ENCODE peak calls at places on chromosomes 4 and X, in six cellular contexts. X is neuronal stem cell, W is lower lobe of right lung, J is iPS DF 6.9, L is lung, A is A549. S is an unnamed sample.

GRCh38 chr4:172998527-172999469 is 169.8 kb upstream of the GALNT7 start:
- DNase-seq in X (no peak), W (no peak), J (no peak), L (no peak), A (peak; percentile 47), S (no peak)

GRCh38 chr4:139819082-139819481 is 153.5 kb downstream of the MGST2 start:
- DNase-seq in X (no peak), W (no peak), J (no peak), L (no peak), A (no peak), S (no peak)

GRCh38 chr4:3397128-3397527 is 44.6 kb upstream of the HGFAC start:
- DNase-seq in X (no peak), W (no peak), J (no peak), L (no peak), A (no peak), S (no peak)

GRCh38 chr4:52098618-52099017 is 47.5 kb downstream of the SPATA18 start:
- DNase-seq in X (no peak), W (no peak), J (no peak), L (no peak), A (no peak), S (no peak)

GRCh38 chr4:183797041-183797444 is 108.1 kb upstream of the STOX2 start:
- DNase-seq in X (peak; percentile 6), W (peak; percentile 73), J (no peak), L (peak; percentile 74), A (peak; percentile 50), S (no peak)

GRCh38 chrX:108439434-108439883 is at the start of gene COL4A5:
- DNase-seq in X (peak; percentile 72), W (peak; percentile 43), J (no peak), L (peak; percentile 44), A (peak; percentile 95), S (peak; percentile 52)

GRCh38 chr4:147772459-147772969 is 40.6 kb downstream of the ARHGAP10 start:
- DNase-seq in X (no peak), W (no peak), J (no peak), L (no peak), A (peak; percentile 45), S (no peak)

GRCh38 chr4:32172761-32173160 is 1452.6 kb downstream of the PCDH7 start:
- DNase-seq in X (no peak), W (no peak), J (no peak), L (no peak), A (peak; percentile 40), S (no peak)

GRCh38 chr4:37447886-37448285 is 203.3 kb downstream of the NWD2 start:
- DNase-seq in X (no peak), W (no peak), J (no peak), L (no peak), A (no peak), S (no peak)

GRCh38 chr4:3308691-3309090 is 15.9 kb downstream of the RGS12 start:
- DNase-seq in X (no peak), W (peak; percentile 36), J (no peak), L (no peak), A (no peak), S (peak; percentile 54)

GRCh38 chrX:45479835-45480422 is 279.3 kb upstream of the DIPK2B start:
- DNase-seq in X (no peak), W (no peak), J (no peak), L (no peak), A (peak; percentile 96), S (no peak)

GRCh38 chr4:89765966-89766365 is 71.0 kb downstream of the SNCA start:
- DNase-seq in X (no peak), W (no peak), J (no peak), L (no peak), A (no peak), S (no peak)

GRCh38 chrX:120457766-120458180 is 11.3 kb downstream of the LAMP2 start:
- DNase-seq in X (no peak), W (no peak), J (no peak), L (no peak), A (no peak), S (no peak)

GRCh38 chrX:114581528-114582263 is 2.2 kb upstream of the HTR2C start:
- DNase-seq in X (peak; percentile 24), W (no peak), J (no peak), L (no peak), A (no peak), S (peak; percentile 58)

GRCh38 chrX:149641432-149641831 is 9.8 kb upstream of the TMEM185A start:
- DNase-seq in X (no peak), W (no peak), J (no peak), L (no peak), A (no peak), S (no peak)

GRCh38 chr4:161554372-161554990 is 609.3 kb downstream of the FSTL5 start:
- DNase-seq in X (no peak), W (no peak), J (no peak), L (no peak), A (peak; percentile 40), S (no peak)

GRCh38 chrX:72258174-72258573 is 18.9 kb downstream of the RPS4X start:
- DNase-seq in X (no peak), W (no peak), J (no peak), L (no peak), A (peak; percentile 66), S (no peak)

GRCh38 chr4:182788197-182788596 is 129.0 kb downstream of the DCTD start:
- DNase-seq in X (no peak), W (no peak), J (no peak), L (no peak), A (no peak), S (no peak)

GRCh38 chr4:90760059-90760458 is 632.9 kb downstream of the CCSER1 start:
- DNase-seq in X (no peak), W (no peak), J (no peak), L (no peak), A (no peak), S (no peak)

GRCh38 chr4:138307319-138307718 is 65.2 kb upstream of the SLC7A11 start:
- DNase-seq in X (no peak), W (no peak), J (no peak), L (no peak), A (no peak), S (no peak)

GRCh38 chr4:121819216-121819980 is 4.3 kb downstream of the CCNA2 start:
- DNase-seq in X (no peak), W (no peak), J (no peak), L (no peak), A (no peak), S (no peak)

GRCh38 chrX:148135738-148136137 is 154.6 kb downstream of the FMR1NB start:
- DNase-seq in X (no peak), W (no peak), J (no peak), L (no peak), A (no peak), S (no peak)

GRCh38 chr4:73172166-73172565 is 86.4 kb downstream of the ANKRD17 start:
- DNase-seq in X (no peak), W (no peak), J (no peak), L (no peak), A (no peak), S (no peak)

GRCh38 chr4:1400861-1401408 is 5.3 kb downstream of the NKX1-1 start:
- DNase-seq in X (no peak), W (peak; percentile 18), J (no peak), L (no peak), A (no peak), S (peak; percentile 55)

GRCh38 chrX:71679575-71680207 is 12.3 kb downstream of the LOC101059915 start:
- DNase-seq in X (no peak), W (no peak), J (no peak), L (no peak), A (no peak), S (no peak)

GRCh38 chr4:106096454-106096853 is 201.2 kb downstream of the NPNT start:
- DNase-seq in X (peak; percentile 0), W (no peak), J (no peak), L (no peak), A (no peak), S (no peak)

GRCh38 chr4:48139688-48140087 is 5.6 kb upstream of the TXK start:
- DNase-seq in X (no peak), W (no peak), J (no peak), L (no peak), A (no peak), S (no peak)

GRCh38 chr4:123516576-123516975 is 120.0 kb downstream of the SPRY1 start:
- DNase-seq in X (no peak), W (no peak), J (no peak), L (no peak), A (no peak), S (no peak)

GRCh38 chrX:19705196-19705769 is 182.1 kb downstream of the SH3KBP1 start:
- DNase-seq in X (no peak), W (no peak), J (no peak), L (no peak), A (no peak), S (no peak)
- H3K27ac ChIP-seq in X (no peak overlapping the region), W (no peak overlapping the region), J (no peak overlapping the region), L (no peak overlapping the region), A (peak overlapping the region; percentile 10), S (no peak overlapping the region)

DNA sequence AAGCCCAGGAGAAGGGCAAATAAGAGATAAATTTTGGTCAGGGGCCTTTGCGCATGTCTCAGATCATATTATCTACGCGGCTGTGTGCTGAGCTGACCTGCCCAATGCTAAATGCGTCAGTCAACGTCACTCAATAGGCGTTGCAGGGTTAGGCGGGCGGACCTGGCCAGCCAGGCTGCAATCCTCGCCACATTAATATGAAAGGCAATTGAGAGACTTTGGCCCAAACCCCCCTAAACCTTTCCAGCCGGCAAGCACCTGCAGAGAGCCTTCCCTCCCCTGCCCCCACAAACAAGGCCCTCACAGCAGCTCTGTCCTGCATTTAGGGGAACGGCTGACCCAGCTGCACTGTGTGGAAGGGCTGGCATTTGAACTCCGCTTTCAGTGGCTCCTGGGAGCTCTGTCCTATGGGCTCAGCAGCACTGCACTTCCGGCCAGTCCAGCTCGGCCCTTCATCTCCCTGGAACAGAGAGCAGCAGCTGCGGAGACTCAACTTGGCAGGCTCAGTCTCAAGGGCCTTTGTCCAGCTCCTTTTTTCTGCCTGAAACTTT is 133.5 kb downstream of the AFAP1 start:
- DNase-seq in X (no peak), W (no peak), J (no peak), L (peak; percentile 59), A (peak; percentile 92), S (peak; percentile 87)
- H3K27ac ChIP-seq in X (peak overlapping the region; percentile 55), W (peak overlapping the region; percentile 85), J (no peak overlapping the region), L (no peak overlapping the region), A (peak overlapping the region; percentile 99), S (peak overlapping the region; percentile 69)

GRCh38 chrX:65598559-65599147 is 64.1 kb upstream of the LAS1L start:
- DNase-seq in X (no peak), W (no peak), J (no peak), L (no peak), A (no peak), S (no peak)

GRCh38 chrX:65600106-65600505 is 65.5 kb upstream of the LAS1L start:
- DNase-seq in X (no peak), W (no peak), J (no peak), L (peak; percentile 7), A (no peak), S (no peak)

GRCh38 chrX:65601126-65601525 is 66.3 kb upstream of the MSN start:
- DNase-seq in X (no peak), W (no peak), J (no peak), L (peak; percentile 26), A (no peak), S (no peak)

GRCh38 chrX:65595460-65595876 is 60.9 kb upstream of the LAS1L start:
- DNase-seq in X (peak; percentile 78), W (peak; percentile 93), J (peak; percentile 72), L (peak; percentile 96), A (peak; percentile 92), S (peak; percentile 98)

GRCh38 chrX:65596270-65596669 is 61.7 kb upstream of the LAS1L start:
- DNase-seq in X (no peak), W (no peak), J (no peak), L (no peak), A (no peak), S (no peak)
- H3K27ac ChIP-seq in X (no peak overlapping the region), W (peak overlapping the region; percentile 72), J (no peak overlapping the region), L (peak overlapping the region; percentile 66), A (peak overlapping the region; percentile 69), S (no peak overlapping the region)

GRCh38 chr4:67401902-67402301 is 143.4 kb downstream of the CENPC start:
- DNase-seq in X (no peak), W (no peak), J (no peak), L (no peak), A (no peak), S (no peak)
- H3K27ac ChIP-seq in X (no peak overlapping the region), W (no peak overlapping the region), J (no peak overlapping the region), L (no peak overlapping the region), A (no peak overlapping the region), S (no peak overlapping the region)